ENCODE peak calls at places on chromosomes 2 and 18, in seven cellular contexts. One of them, this sample, is unnamed. For H3K4me1, the result is how much of the 10 kb centered on the place peaks cover.

GRCh38 chr18:9139400-9140039 is 2.9 kb downstream of the ANKRD12 start:
- DNase-seq in HCT116: no peak
- DNase-seq in fibroblast of lung: no peak
- DNase-seq in mammary epithelial cell: no peak
- DNase-seq in kidney: no peak
- DNase-seq in astrocyte: no peak
- DNase-seq in neural progenitor cell: no peak
- DNase-seq in this sample: no peak

GRCh38 chr18:37305084-37305483 is 260.5 kb downstream of the CELF4 start:
- DNase-seq in HCT116: no peak
- DNase-seq in astrocyte: no peak
- DNase-seq in mammary epithelial cell: no peak
- DNase-seq in fibroblast of lung: no peak
- DNase-seq in neural progenitor cell: no peak
- DNase-seq in kidney: no peak
- DNase-seq in this sample: no peak

GRCh38 chr18:63062246-63062645 is 257.3 kb downstream of the BCL2 start:
- DNase-seq in kidney: no peak
- DNase-seq in neural progenitor cell: no peak
- DNase-seq in fibroblast of lung: no peak
- DNase-seq in astrocyte: no peak
- DNase-seq in HCT116: no peak
- DNase-seq in mammary epithelial cell: no peak
- DNase-seq in this sample: no peak

GRCh38 chr2:46803911-46804670 is 111.5 kb downstream of the MCFD2 start:
- DNase-seq in HCT116: peak
- DNase-seq in astrocyte: peak
- DNase-seq in kidney: no peak
- DNase-seq in fibroblast of lung: peak
- DNase-seq in neural progenitor cell: no peak
- DNase-seq in mammary epithelial cell: peak
- DNase-seq in this sample: peak

GRCh38 chr2:11796190-11797171 is 50.0 kb downstream of the LPIN1 start:
- DNase-seq in astrocyte: peak
- DNase-seq in mammary epithelial cell: no peak
- DNase-seq in neural progenitor cell: no peak
- DNase-seq in HCT116: no peak
- DNase-seq in kidney: no peak
- DNase-seq in fibroblast of lung: peak
- DNase-seq in this sample: no peak

GRCh38 chr2:232880764-232881351 is 10.8 kb downstream of the SNORC start:
- DNase-seq in astrocyte: no peak
- DNase-seq in kidney: no peak
- DNase-seq in mammary epithelial cell: no peak
- DNase-seq in fibroblast of lung: no peak
- DNase-seq in HCT116: no peak
- DNase-seq in neural progenitor cell: no peak
- DNase-seq in this sample: no peak

GRCh38 chr2:152425765-152426710 is 91.1 kb downstream of the FMNL2 start:
- DNase-seq in fibroblast of lung: no peak
- DNase-seq in mammary epithelial cell: no peak
- DNase-seq in HCT116: no peak
- DNase-seq in astrocyte: peak
- DNase-seq in neural progenitor cell: no peak
- DNase-seq in kidney: no peak
- DNase-seq in this sample: no peak

GRCh38 chr2:122136071-122136470 is 380.6 kb downstream of the TSN start:
- DNase-seq in astrocyte: no peak
- DNase-seq in mammary epithelial cell: peak
- DNase-seq in fibroblast of lung: no peak
- DNase-seq in kidney: no peak
- DNase-seq in neural progenitor cell: peak
- DNase-seq in HCT116: peak
- DNase-seq in this sample: no peak

GRCh38 chr2:9095690-9096089 is 92.2 kb upstream of the MBOAT2 start:
- DNase-seq in neural progenitor cell: peak
- DNase-seq in fibroblast of lung: peak
- DNase-seq in mammary epithelial cell: no peak
- DNase-seq in HCT116: no peak
- DNase-seq in astrocyte: peak
- DNase-seq in kidney: peak
- DNase-seq in this sample: peak

GRCh38 chr2:143085125-143085784 is 44.0 kb upstream of the ARHGAP15 start:
- DNase-seq in neural progenitor cell: no peak
- DNase-seq in astrocyte: no peak
- DNase-seq in fibroblast of lung: no peak
- DNase-seq in HCT116: no peak
- DNase-seq in mammary epithelial cell: no peak
- DNase-seq in kidney: no peak
- DNase-seq in this sample: no peak

GRCh38 chr2:44549099-44549471 is 187.3 kb downstream of the CAMKMT start:
- DNase-seq in astrocyte: peak
- DNase-seq in fibroblast of lung: peak
- DNase-seq in HCT116: no peak
- DNase-seq in mammary epithelial cell: peak
- DNase-seq in kidney: no peak
- DNase-seq in neural progenitor cell: no peak
- DNase-seq in this sample: no peak

GRCh38 chr2:27039871-27040270 is 7.1 kb downstream of the TMEM214 start:
- DNase-seq in fibroblast of lung: no peak
- DNase-seq in astrocyte: no peak
- DNase-seq in kidney: no peak
- DNase-seq in HCT116: no peak
- DNase-seq in neural progenitor cell: no peak
- DNase-seq in mammary epithelial cell: no peak
- DNase-seq in this sample: no peak

GRCh38 chr2:122656403-122656802 is 901.0 kb downstream of the TSN start:
- DNase-seq in mammary epithelial cell: no peak
- DNase-seq in neural progenitor cell: no peak
- DNase-seq in kidney: no peak
- DNase-seq in astrocyte: no peak
- DNase-seq in fibroblast of lung: no peak
- DNase-seq in HCT116: no peak
- DNase-seq in this sample: no peak

GRCh38 chr2:176626796-176627195 is 357.6 kb downstream of the MTX2 start:
- DNase-seq in mammary epithelial cell: no peak
- DNase-seq in astrocyte: no peak
- DNase-seq in neural progenitor cell: no peak
- DNase-seq in kidney: no peak
- DNase-seq in fibroblast of lung: no peak
- DNase-seq in HCT116: no peak
- DNase-seq in this sample: no peak

GRCh38 chr2:147547425-147547824 is 297.4 kb upstream of the ACVR2A start:
- DNase-seq in astrocyte: peak
- DNase-seq in mammary epithelial cell: no peak
- DNase-seq in kidney: no peak
- DNase-seq in fibroblast of lung: no peak
- DNase-seq in HCT116: no peak
- DNase-seq in neural progenitor cell: no peak
- DNase-seq in this sample: no peak

GRCh38 chr18:36942264-36942663 is 113.3 kb downstream of the KIAA1328 start:
- DNase-seq in fibroblast of lung: peak
- DNase-seq in mammary epithelial cell: peak
- DNase-seq in astrocyte: peak
- DNase-seq in kidney: no peak
- DNase-seq in neural progenitor cell: peak
- DNase-seq in HCT116: peak
- DNase-seq in this sample: no peak

GRCh38 chr2:238439093-238439849 is 12.5 kb downstream of the ASB1 start:
- DNase-seq in astrocyte: peak
- DNase-seq in HCT116: peak
- DNase-seq in fibroblast of lung: peak
- DNase-seq in neural progenitor cell: no peak
- DNase-seq in kidney: no peak
- DNase-seq in mammary epithelial cell: peak
- DNase-seq in this sample: no peak

GRCh38 chr2:235445116-235445515 is 48.7 kb upstream of the AGAP1 start:
- DNase-seq in kidney: no peak
- DNase-seq in astrocyte: no peak
- DNase-seq in fibroblast of lung: no peak
- DNase-seq in neural progenitor cell: no peak
- DNase-seq in mammary epithelial cell: no peak
- DNase-seq in HCT116: no peak
- DNase-seq in this sample: no peak

GRCh38 chr2:215626063-215626462 is 190.2 kb upstream of the FN1 start:
- DNase-seq in astrocyte: no peak
- DNase-seq in neural progenitor cell: no peak
- DNase-seq in kidney: no peak
- DNase-seq in fibroblast of lung: no peak
- DNase-seq in HCT116: no peak
- DNase-seq in mammary epithelial cell: no peak
- DNase-seq in this sample: no peak

GRCh38 chr2:11337909-11338308 is 6.5 kb downstream of the ROCK2 start:
- DNase-seq in neural progenitor cell: no peak
- DNase-seq in astrocyte: no peak
- DNase-seq in mammary epithelial cell: no peak
- DNase-seq in kidney: no peak
- DNase-seq in fibroblast of lung: no peak
- DNase-seq in HCT116: no peak
- DNase-seq in this sample: no peak

GRCh38 chr2:46385786-46386577 is 88.8 kb downstream of the EPAS1 start:
- DNase-seq in HCT116: no peak
- DNase-seq in mammary epithelial cell: peak
- DNase-seq in kidney: no peak
- DNase-seq in neural progenitor cell: no peak
- DNase-seq in astrocyte: no peak
- DNase-seq in fibroblast of lung: peak
- DNase-seq in this sample: no peak

GRCh38 chr2:179861777-179862117 is 335 bp upstream of the ZNF385B start:
- DNase-seq in HCT116: no peak
- DNase-seq in fibroblast of lung: peak
- DNase-seq in kidney: no peak
- DNase-seq in mammary epithelial cell: peak
- DNase-seq in neural progenitor cell: peak
- DNase-seq in astrocyte: peak
- DNase-seq in this sample: no peak

GRCh38 chr18:79720359-79720733 is 40.7 kb downstream of the CTDP1 start:
- DNase-seq in neural progenitor cell: no peak
- DNase-seq in fibroblast of lung: no peak
- DNase-seq in astrocyte: no peak
- DNase-seq in kidney: no peak
- DNase-seq in HCT116: no peak
- DNase-seq in mammary epithelial cell: no peak
- DNase-seq in this sample: no peak

DNA sequence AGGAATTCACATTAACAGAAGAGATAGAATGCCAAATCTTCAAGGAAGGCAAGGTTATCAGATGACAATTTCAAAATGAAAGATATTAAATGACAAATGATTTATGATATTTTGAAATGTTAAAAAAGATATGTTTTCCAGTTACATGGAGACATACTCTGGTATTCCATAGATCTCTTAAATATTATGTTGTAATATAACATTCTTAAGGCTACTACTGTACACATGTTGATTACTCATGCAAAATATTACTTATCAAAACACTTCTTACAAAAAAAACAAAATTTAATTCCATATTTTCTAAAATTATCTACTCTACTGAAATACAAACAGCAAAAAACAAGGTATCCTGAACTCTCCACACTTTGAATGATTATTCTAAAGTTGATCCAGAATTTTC is 22.9 kb downstream of the RTTN start:
- DNase-seq in fibroblast of lung: no peak
- DNase-seq in astrocyte: no peak
- DNase-seq in HCT116: no peak
- DNase-seq in kidney: no peak
- DNase-seq in mammary epithelial cell: no peak
- DNase-seq in neural progenitor cell: no peak
- DNase-seq in this sample: no peak
- H3K4me1 ChIP-seq in fibroblast of lung: under half
- H3K4me1 ChIP-seq in astrocyte: under half
- H3K4me1 ChIP-seq in HCT116: half or more
- H3K4me1 ChIP-seq in kidney: under half
- H3K4me1 ChIP-seq in mammary epithelial cell: under half
- H3K4me1 ChIP-seq in neural progenitor cell: under half
- H3K4me1 ChIP-seq in this sample: under half

DNA sequence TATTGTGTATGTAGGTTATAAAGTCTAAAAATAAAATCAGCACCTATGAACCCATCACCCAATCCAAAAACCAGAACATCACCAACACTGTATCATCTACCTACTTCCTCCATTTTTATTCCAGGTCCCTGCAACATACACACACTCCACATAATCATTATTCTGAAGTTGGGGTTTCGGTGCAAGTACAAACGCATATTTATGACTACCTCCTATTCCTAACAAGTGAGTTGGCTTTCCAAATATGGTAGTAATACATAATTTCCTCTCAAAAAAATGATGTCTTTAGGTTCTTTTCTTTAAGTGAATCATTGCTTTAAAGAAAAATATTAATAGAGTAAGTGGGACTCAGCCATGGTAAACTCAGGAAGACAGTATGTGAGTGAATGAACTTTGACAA is 3.3 kb downstream of the ACVR1 start:
- DNase-seq in fibroblast of lung: no peak
- DNase-seq in mammary epithelial cell: peak
- DNase-seq in HCT116: no peak
- DNase-seq in astrocyte: no peak
- DNase-seq in neural progenitor cell: no peak
- DNase-seq in kidney: no peak
- DNase-seq in this sample: no peak
- H3K4me3 ChIP-seq in fibroblast of lung: no peak
- H3K4me3 ChIP-seq in mammary epithelial cell: no peak
- H3K4me3 ChIP-seq in HCT116: no peak
- H3K4me3 ChIP-seq in astrocyte: no peak
- H3K4me3 ChIP-seq in neural progenitor cell: no peak
- H3K4me3 ChIP-seq in kidney: peak
- H3K4me3 ChIP-seq in this sample: no peak

GRCh38 chr2:15974203-15974452 is 33.8 kb downstream of the MYCN start:
- DNase-seq in astrocyte: no peak
- DNase-seq in kidney: no peak
- DNase-seq in HCT116: no peak
- DNase-seq in fibroblast of lung: no peak
- DNase-seq in mammary epithelial cell: no peak
- DNase-seq in neural progenitor cell: no peak
- DNase-seq in this sample: no peak
- H3K9ac ChIP-seq in astrocyte: no peak
- H3K9ac ChIP-seq in kidney: no peak
- H3K9ac ChIP-seq in HCT116: no peak
- H3K9ac ChIP-seq in fibroblast of lung: no peak
- H3K9ac ChIP-seq in mammary epithelial cell: no peak
- H3K9ac ChIP-seq in neural progenitor cell: no peak
- H3K9ac ChIP-seq in this sample: no peak

GRCh38 chr2:37230581-37230980 is 815 bp downstream of the CEBPZ start:
- DNase-seq in mammary epithelial cell: peak
- DNase-seq in kidney: no peak
- DNase-seq in neural progenitor cell: peak
- DNase-seq in astrocyte: peak
- DNase-seq in HCT116: no peak
- DNase-seq in fibroblast of lung: no peak
- DNase-seq in this sample: peak

GRCh38 chr2:37231251-37232130 is at the start of the genes CEBPZ and NDUFAF7:
- DNase-seq in HCT116: peak
- DNase-seq in kidney: peak
- DNase-seq in astrocyte: peak
- DNase-seq in fibroblast of lung: peak
- DNase-seq in mammary epithelial cell: peak
- DNase-seq in neural progenitor cell: peak
- DNase-seq in this sample: peak

GRCh38 chr2:37232131-37232933 is 874 bp downstream of the NDUFAF7 start:
- DNase-seq in neural progenitor cell: peak
- DNase-seq in astrocyte: peak
- DNase-seq in mammary epithelial cell: peak
- DNase-seq in HCT116: no peak
- DNase-seq in fibroblast of lung: peak
- DNase-seq in kidney: peak
- DNase-seq in this sample: peak

GRCh38 chr2:37226863-37227262 is 4.5 kb downstream of the CEBPZ start:
- DNase-seq in HCT116: no peak
- DNase-seq in mammary epithelial cell: no peak
- DNase-seq in kidney: no peak
- DNase-seq in astrocyte: no peak
- DNase-seq in fibroblast of lung: no peak
- DNase-seq in neural progenitor cell: peak
- DNase-seq in this sample: no peak

GRCh38 chr2:37228788-37229187 is 2.6 kb downstream of the CEBPZ start:
- DNase-seq in kidney: no peak
- DNase-seq in astrocyte: no peak
- DNase-seq in mammary epithelial cell: no peak
- DNase-seq in fibroblast of lung: no peak
- DNase-seq in neural progenitor cell: no peak
- DNase-seq in HCT116: no peak
- DNase-seq in this sample: no peak
- H3K4me1 ChIP-seq in kidney: under half
- H3K4me1 ChIP-seq in astrocyte: under half
- H3K4me1 ChIP-seq in mammary epithelial cell: under half
- H3K4me1 ChIP-seq in fibroblast of lung: under half
- H3K4me1 ChIP-seq in neural progenitor cell: under half
- H3K4me1 ChIP-seq in HCT116: under half
- H3K4me1 ChIP-seq in this sample: under half

This sample was measured in colonic mucosa.